ENCODE peak calls at places on chromosome X, in five cellular contexts. L is keratinocyte; W is COR-L47; F is hepatic stellate cell; J is activated T-helper 1 cell treated with anti-CD3 and anti-CD28 coated beads, Interleukin-2, amount 50 U/mL, for 16 hours. S is an unnamed sample.

GRCh38 chrX:118530537-118530936 is 34.9 kb downstream of the DOCK11 start:
- DNase-seq in L (no peak), W (no peak), F (peak), J (no peak), S (no peak)

GRCh38 chrX:1493877-1494510 is 41.3 kb upstream of the ASMTL start:
- DNase-seq in L (no peak), W (no peak), F (no peak), J (no peak), S (no peak)

GRCh38 chrX:111560801-111561200 is 49.4 kb downstream of the SERTM2 start:
- DNase-seq in L (no peak), W (no peak), F (no peak), J (no peak), S (no peak)

GRCh38 chrX:39981946-39982345 is 115.8 kb downstream of the BCOR start:
- DNase-seq in L (no peak), W (no peak), F (no peak), J (no peak), S (no peak)

GRCh38 chrX:125210146-125210545 is 109.5 kb upstream of the TEX13C start:
- DNase-seq in L (no peak), W (no peak), F (no peak), J (no peak), S (no peak)

GRCh38 chrX:70301716-70302115 is 11.8 kb downstream of the KIF4A start:
- DNase-seq in L (no peak), W (no peak), F (no peak), J (no peak), S (no peak)

GRCh38 chrX:131677655-131678628 is 134.1 kb downstream of the OR13H1 start:
- DNase-seq in L (no peak), W (no peak), F (peak), J (no peak), S (no peak)

GRCh38 chrX:108020631-108021030 is 24.2 kb upstream of the VSIG1 start:
- DNase-seq in L (no peak), W (no peak), F (no peak), J (no peak), S (no peak)

GRCh38 chrX:154351183-154352011 is 23.0 kb downstream of the FLNA start:
- DNase-seq in L (no peak), W (no peak), F (no peak), J (no peak), S (no peak)

GRCh38 chrX:103363046-103363445 is 6.7 kb downstream of the TCEAL9 start:
- DNase-seq in L (no peak), W (no peak), F (no peak), J (no peak), S (no peak)

S was measured in non-pigmented ciliary epithelial cell.